ENCODE peak calls at places on chromosome 6, in ten cellular contexts. One of them, this sample, is unnamed.

GRCh38 chr6:8552023-8552422 is 116.7 kb upstream of the SLC35B3 start:
- DNase-seq in A549: no peak
- DNase-seq in uterus: no peak
- DNase-seq in AG09309: no peak
- DNase-seq in neuronal stem cell: no peak
- DNase-seq in GM23248: no peak
- DNase-seq in thoracic aorta: no peak
- DNase-seq in fibroblast of lung: no peak
- DNase-seq in retinal pigment epithelial cell: no peak
- DNase-seq in breast epithelium: no peak
- DNase-seq in this sample: no peak

GRCh38 chr6:122798099-122798641 is 9.1 kb downstream of the SMPDL3A start:
- DNase-seq in fibroblast of lung: peak; percentile 68
- DNase-seq in thoracic aorta: no peak
- DNase-seq in uterus: no peak
- DNase-seq in breast epithelium: no peak
- DNase-seq in GM23248: peak; percentile 93
- DNase-seq in retinal pigment epithelial cell: no peak
- DNase-seq in A549: peak; percentile 59
- DNase-seq in neuronal stem cell: no peak
- DNase-seq in AG09309: no peak
- DNase-seq in this sample: peak; percentile 78

GRCh38 chr6:108737594-108738546 is 110.4 kb upstream of the ARMC2 start:
- DNase-seq in neuronal stem cell: no peak
- DNase-seq in breast epithelium: no peak
- DNase-seq in thoracic aorta: peak; percentile 81
- DNase-seq in uterus: peak; percentile 53
- DNase-seq in GM23248: peak; percentile 100
- DNase-seq in AG09309: peak; percentile 94
- DNase-seq in A549: peak; percentile 59
- DNase-seq in fibroblast of lung: peak; percentile 91
- DNase-seq in retinal pigment epithelial cell: peak; percentile 84
- DNase-seq in this sample: peak; percentile 33

GRCh38 chr6:26457407-26457795 is 354 bp upstream of the BTN2A1 start:
- DNase-seq in GM23248: peak; percentile 70
- DNase-seq in neuronal stem cell: no peak
- DNase-seq in A549: no peak
- DNase-seq in uterus: peak; percentile 40
- DNase-seq in fibroblast of lung: no peak
- DNase-seq in thoracic aorta: no peak
- DNase-seq in breast epithelium: no peak
- DNase-seq in AG09309: no peak
- DNase-seq in retinal pigment epithelial cell: no peak
- DNase-seq in this sample: peak; percentile 39

GRCh38 chr6:33768644-33769120 is 20.2 kb downstream of the LEMD2 start:
- DNase-seq in thoracic aorta: peak; percentile 60
- DNase-seq in retinal pigment epithelial cell: no peak
- DNase-seq in neuronal stem cell: peak; percentile 73
- DNase-seq in breast epithelium: peak; percentile 59
- DNase-seq in uterus: peak; percentile 67
- DNase-seq in fibroblast of lung: peak; percentile 78
- DNase-seq in GM23248: peak; percentile 90
- DNase-seq in A549: peak; percentile 61
- DNase-seq in AG09309: peak; percentile 60
- DNase-seq in this sample: peak; percentile 88

GRCh38 chr6:106710580-106710979 is 81.2 kb downstream of the QRSL1 start:
- DNase-seq in uterus: no peak
- DNase-seq in thoracic aorta: no peak
- DNase-seq in breast epithelium: no peak
- DNase-seq in retinal pigment epithelial cell: no peak
- DNase-seq in GM23248: no peak
- DNase-seq in neuronal stem cell: no peak
- DNase-seq in AG09309: no peak
- DNase-seq in fibroblast of lung: no peak
- DNase-seq in A549: no peak
- DNase-seq in this sample: no peak

GRCh38 chr6:21188505-21189223 is 404.9 kb upstream of the SOX4 start:
- DNase-seq in AG09309: no peak
- DNase-seq in fibroblast of lung: no peak
- DNase-seq in neuronal stem cell: no peak
- DNase-seq in retinal pigment epithelial cell: no peak
- DNase-seq in breast epithelium: no peak
- DNase-seq in GM23248: no peak
- DNase-seq in thoracic aorta: no peak
- DNase-seq in uterus: no peak
- DNase-seq in A549: no peak
- DNase-seq in this sample: no peak

GRCh38 chr6:50239853-50240252 is 190.1 kb upstream of the DEFB112 start:
- DNase-seq in thoracic aorta: no peak
- DNase-seq in AG09309: no peak
- DNase-seq in neuronal stem cell: no peak
- DNase-seq in breast epithelium: no peak
- DNase-seq in A549: no peak
- DNase-seq in fibroblast of lung: no peak
- DNase-seq in GM23248: no peak
- DNase-seq in uterus: no peak
- DNase-seq in retinal pigment epithelial cell: no peak
- DNase-seq in this sample: no peak

GRCh38 chr6:130890531-130890950 is 63.3 kb downstream of the SMLR1 start:
- DNase-seq in neuronal stem cell: no peak
- DNase-seq in GM23248: peak; percentile 56
- DNase-seq in AG09309: no peak
- DNase-seq in thoracic aorta: no peak
- DNase-seq in A549: no peak
- DNase-seq in retinal pigment epithelial cell: no peak
- DNase-seq in uterus: no peak
- DNase-seq in fibroblast of lung: peak; percentile 94
- DNase-seq in breast epithelium: no peak
- DNase-seq in this sample: no peak

GRCh38 chr6:126531273-126531672 is 191.4 kb downstream of the CENPW start:
- DNase-seq in breast epithelium: no peak
- DNase-seq in uterus: no peak
- DNase-seq in GM23248: no peak
- DNase-seq in A549: no peak
- DNase-seq in fibroblast of lung: no peak
- DNase-seq in neuronal stem cell: no peak
- DNase-seq in thoracic aorta: no peak
- DNase-seq in retinal pigment epithelial cell: no peak
- DNase-seq in AG09309: no peak
- DNase-seq in this sample: no peak

GRCh38 chr6:69994251-69994650 is 127.9 kb downstream of the COL19A1 start:
- DNase-seq in neuronal stem cell: no peak
- DNase-seq in retinal pigment epithelial cell: no peak
- DNase-seq in uterus: no peak
- DNase-seq in thoracic aorta: no peak
- DNase-seq in fibroblast of lung: no peak
- DNase-seq in AG09309: no peak
- DNase-seq in GM23248: peak; percentile 39
- DNase-seq in A549: no peak
- DNase-seq in breast epithelium: no peak
- DNase-seq in this sample: no peak

GRCh38 chr6:71419954-71420692 is 131.5 kb downstream of the OGFRL1 start:
- DNase-seq in GM23248: peak; percentile 65
- DNase-seq in retinal pigment epithelial cell: no peak
- DNase-seq in A549: no peak
- DNase-seq in uterus: peak; percentile 39
- DNase-seq in neuronal stem cell: peak; percentile 73
- DNase-seq in AG09309: no peak
- DNase-seq in thoracic aorta: no peak
- DNase-seq in breast epithelium: peak; percentile 35
- DNase-seq in fibroblast of lung: peak; percentile 38
- DNase-seq in this sample: peak; percentile 52

GRCh38 chr6:140440223-140440810 is 1065.9 kb upstream of the CITED2 start:
- DNase-seq in A549: no peak
- DNase-seq in uterus: no peak
- DNase-seq in fibroblast of lung: peak; percentile 24
- DNase-seq in retinal pigment epithelial cell: no peak
- DNase-seq in neuronal stem cell: no peak
- DNase-seq in AG09309: no peak
- DNase-seq in breast epithelium: no peak
- DNase-seq in GM23248: no peak
- DNase-seq in thoracic aorta: no peak
- DNase-seq in this sample: no peak

GRCh38 chr6:10578718-10579117 is 57.6 kb downstream of the GCNT2 start:
- DNase-seq in breast epithelium: no peak
- DNase-seq in GM23248: no peak
- DNase-seq in fibroblast of lung: no peak
- DNase-seq in thoracic aorta: no peak
- DNase-seq in retinal pigment epithelial cell: no peak
- DNase-seq in neuronal stem cell: no peak
- DNase-seq in uterus: no peak
- DNase-seq in A549: no peak
- DNase-seq in AG09309: no peak
- DNase-seq in this sample: no peak

GRCh38 chr6:38705924-38706323 is 3.0 kb upstream of the GLO1 start:
- DNase-seq in neuronal stem cell: no peak
- DNase-seq in breast epithelium: no peak
- DNase-seq in AG09309: no peak
- DNase-seq in fibroblast of lung: no peak
- DNase-seq in thoracic aorta: no peak
- DNase-seq in A549: no peak
- DNase-seq in uterus: no peak
- DNase-seq in retinal pigment epithelial cell: no peak
- DNase-seq in GM23248: no peak
- DNase-seq in this sample: no peak

GRCh38 chr6:38702471-38703397 is at the start of gene GLO1:
- DNase-seq in uterus: peak; percentile 96
- DNase-seq in breast epithelium: peak; percentile 99
- DNase-seq in A549: peak; percentile 96
- DNase-seq in neuronal stem cell: peak; percentile 94
- DNase-seq in retinal pigment epithelial cell: peak; percentile 97
- DNase-seq in GM23248: peak; percentile 100
- DNase-seq in AG09309: peak; percentile 97
- DNase-seq in fibroblast of lung: peak; percentile 99
- DNase-seq in thoracic aorta: peak; percentile 96
- DNase-seq in this sample: peak; percentile 98

GRCh38 chr6:38697846-38698245 is 5.1 kb downstream of the GLO1 start:
- DNase-seq in retinal pigment epithelial cell: no peak
- DNase-seq in thoracic aorta: no peak
- DNase-seq in GM23248: no peak
- DNase-seq in fibroblast of lung: no peak
- DNase-seq in neuronal stem cell: no peak
- DNase-seq in uterus: no peak
- DNase-seq in breast epithelium: no peak
- DNase-seq in AG09309: no peak
- DNase-seq in A549: no peak
- DNase-seq in this sample: no peak

GRCh38 chr6:38703949-38704348 is 1.0 kb upstream of the GLO1 start:
- DNase-seq in neuronal stem cell: no peak
- DNase-seq in GM23248: peak; percentile 24
- DNase-seq in fibroblast of lung: no peak
- DNase-seq in A549: no peak
- DNase-seq in breast epithelium: no peak
- DNase-seq in retinal pigment epithelial cell: no peak
- DNase-seq in AG09309: no peak
- DNase-seq in thoracic aorta: no peak
- DNase-seq in uterus: no peak
- DNase-seq in this sample: no peak

GRCh38 chr6:38701551-38701950 is 1.4 kb downstream of the GLO1 start:
- DNase-seq in A549: no peak
- DNase-seq in fibroblast of lung: no peak
- DNase-seq in neuronal stem cell: no peak
- DNase-seq in breast epithelium: no peak
- DNase-seq in uterus: no peak
- DNase-seq in AG09309: no peak
- DNase-seq in thoracic aorta: no peak
- DNase-seq in GM23248: no peak
- DNase-seq in retinal pigment epithelial cell: no peak
- DNase-seq in this sample: no peak
- H3K4me3 ChIP-seq in A549: no peak overlapping the region
- H3K4me3 ChIP-seq in fibroblast of lung: peak overlapping the region; percentile 28
- H3K4me3 ChIP-seq in neuronal stem cell: no peak overlapping the region
- H3K4me3 ChIP-seq in breast epithelium: no peak overlapping the region
- H3K4me3 ChIP-seq in uterus: no peak overlapping the region
- H3K4me3 ChIP-seq in AG09309: no peak overlapping the region
- H3K4me3 ChIP-seq in thoracic aorta: peak overlapping the region; percentile 84
- H3K4me3 ChIP-seq in GM23248: peak overlapping the region; percentile 11
- H3K4me3 ChIP-seq in retinal pigment epithelial cell: no peak overlapping the region
- H3K4me3 ChIP-seq in this sample: no peak overlapping the region

GRCh38 chr6:27761391-27761790 is 150.8 kb downstream of the OR2B2 start:
- DNase-seq in A549: no peak
- DNase-seq in GM23248: peak; percentile 46
- DNase-seq in neuronal stem cell: no peak
- DNase-seq in thoracic aorta: no peak
- DNase-seq in fibroblast of lung: no peak
- DNase-seq in retinal pigment epithelial cell: no peak
- DNase-seq in breast epithelium: no peak
- DNase-seq in AG09309: no peak
- DNase-seq in uterus: no peak
- DNase-seq in this sample: no peak
- H3K4me3 ChIP-seq in A549: no peak overlapping the region
- H3K4me3 ChIP-seq in GM23248: no peak overlapping the region
- H3K4me3 ChIP-seq in neuronal stem cell: no peak overlapping the region
- H3K4me3 ChIP-seq in thoracic aorta: no peak overlapping the region
- H3K4me3 ChIP-seq in fibroblast of lung: no peak overlapping the region
- H3K4me3 ChIP-seq in retinal pigment epithelial cell: peak overlapping the region; percentile 50
- H3K4me3 ChIP-seq in breast epithelium: no peak overlapping the region
- H3K4me3 ChIP-seq in AG09309: no peak overlapping the region
- H3K4me3 ChIP-seq in uterus: no peak overlapping the region
- H3K4me3 ChIP-seq in this sample: no peak overlapping the region

GRCh38 chr6:44003345-44004061 is 123.7 kb downstream of the MRPL14 start:
- DNase-seq in fibroblast of lung: no peak
- DNase-seq in uterus: no peak
- DNase-seq in thoracic aorta: no peak
- DNase-seq in neuronal stem cell: no peak
- DNase-seq in breast epithelium: no peak
- DNase-seq in A549: no peak
- DNase-seq in retinal pigment epithelial cell: no peak
- DNase-seq in AG09309: no peak
- DNase-seq in GM23248: no peak
- DNase-seq in this sample: no peak
- H3K4me3 ChIP-seq in fibroblast of lung: no peak overlapping the region
- H3K4me3 ChIP-seq in uterus: no peak overlapping the region
- H3K4me3 ChIP-seq in thoracic aorta: peak overlapping the region; percentile 67
- H3K4me3 ChIP-seq in neuronal stem cell: no peak overlapping the region
- H3K4me3 ChIP-seq in breast epithelium: no peak overlapping the region
- H3K4me3 ChIP-seq in A549: peak overlapping the region; percentile 60
- H3K4me3 ChIP-seq in retinal pigment epithelial cell: peak overlapping the region; percentile 36
- H3K4me3 ChIP-seq in AG09309: no peak overlapping the region
- H3K4me3 ChIP-seq in GM23248: peak overlapping the region; percentile 69
- H3K4me3 ChIP-seq in this sample: no peak overlapping the region

GRCh38 chr6:151493495-151494234 is at the start of gene CCDC170:
- DNase-seq in neuronal stem cell: peak; percentile 38
- DNase-seq in uterus: peak; percentile 50
- DNase-seq in retinal pigment epithelial cell: no peak
- DNase-seq in AG09309: no peak
- DNase-seq in GM23248: peak; percentile 63
- DNase-seq in fibroblast of lung: no peak
- DNase-seq in thoracic aorta: no peak
- DNase-seq in A549: peak; percentile 13
- DNase-seq in breast epithelium: no peak
- DNase-seq in this sample: peak; percentile 58
- H3K4me3 ChIP-seq in neuronal stem cell: peak within 1 kb of the TSS; percentile 83
- H3K4me3 ChIP-seq in uterus: peak within 1 kb of the TSS; percentile 72
- H3K4me3 ChIP-seq in retinal pigment epithelial cell: peak within 1 kb of the TSS; percentile 70
- H3K4me3 ChIP-seq in AG09309: peak within 1 kb of the TSS; percentile 65
- H3K4me3 ChIP-seq in GM23248: peak within 1 kb of the TSS; percentile 77
- H3K4me3 ChIP-seq in fibroblast of lung: peak within 1 kb of the TSS; percentile 69
- H3K4me3 ChIP-seq in thoracic aorta: peak within 1 kb of the TSS; percentile 84
- H3K4me3 ChIP-seq in A549: peak within 1 kb of the TSS; percentile 75
- H3K4me3 ChIP-seq in breast epithelium: peak within 1 kb of the TSS; percentile 58
- H3K4me3 ChIP-seq in this sample: no peak within 1 kb of the TSS

GRCh38 chr6:1606533-1607235 is 3.0 kb upstream of the FOXC1 start:
- DNase-seq in A549: no peak
- DNase-seq in neuronal stem cell: no peak
- DNase-seq in AG09309: no peak
- DNase-seq in GM23248: no peak
- DNase-seq in fibroblast of lung: no peak
- DNase-seq in thoracic aorta: peak; percentile 48
- DNase-seq in retinal pigment epithelial cell: no peak
- DNase-seq in uterus: no peak
- DNase-seq in breast epithelium: no peak
- DNase-seq in this sample: no peak
- H3K4me3 ChIP-seq in A549: no peak overlapping the region
- H3K4me3 ChIP-seq in neuronal stem cell: no peak overlapping the region
- H3K4me3 ChIP-seq in AG09309: no peak overlapping the region
- H3K4me3 ChIP-seq in GM23248: no peak overlapping the region
- H3K4me3 ChIP-seq in fibroblast of lung: no peak overlapping the region
- H3K4me3 ChIP-seq in thoracic aorta: peak overlapping the region; percentile 88
- H3K4me3 ChIP-seq in retinal pigment epithelial cell: no peak overlapping the region
- H3K4me3 ChIP-seq in uterus: no peak overlapping the region
- H3K4me3 ChIP-seq in breast epithelium: no peak overlapping the region
- H3K4me3 ChIP-seq in this sample: no peak overlapping the region

This sample was measured in mucosa of descending colon.